ENCODE peak calls at places on chromosome 14, in eight cellular contexts. H is endothelial cell of umbilical vein, I is ovary, L is breast epithelium, V is esophagus squamous epithelium, F is heart left ventricle, U is stomach, N is transverse colon. D is an unnamed sample. For H3K27me3, the result is how much of the 10 kb centered on the place peaks cover.

GRCh38 chr14:61704554-61704953 is 9.2 kb downstream of the HIF1A start:
- DNase-seq in L (no peak), V (no peak), I (no peak), U (no peak), F (no peak), H (no peak), N (no peak), D (no peak)

GRCh38 chr14:95147597-95147996 is 9.7 kb downstream of the DICER1 start:
- DNase-seq in F (no peak), L (no peak), V (no peak), H (no peak), N (no peak), U (no peak), I (no peak), D (no peak)

GRCh38 chr14:68789002-68789797 is 3.7 kb downstream of the ZFP36L1 start:
- DNase-seq in I (peak), N (peak), L (peak), H (peak), V (peak), U (peak), F (peak), D (peak)

GRCh38 chr14:79809849-79810612 is 401.3 kb downstream of the DIO2 start:
- DNase-seq in V (no peak), L (no peak), F (no peak), I (no peak), H (no peak), U (no peak), N (peak), D (peak)

GRCh38 chr14:88937706-88938105 is 113.3 kb downstream of the TTC8 start:
- DNase-seq in L (no peak), F (no peak), N (no peak), I (no peak), V (no peak), H (no peak), U (no peak), D (no peak)

GRCh38 chr14:88168498-88169165 is 154.4 kb downstream of the KCNK10 start:
- DNase-seq in V (no peak), N (peak), I (no peak), U (peak), F (no peak), L (no peak), H (peak), D (no peak)

GRCh38 chr14:60665178-60665555 is 15.9 kb upstream of the SIX1 start:
- DNase-seq in L (no peak), N (no peak), I (no peak), V (no peak), F (no peak), U (no peak), H (no peak), D (peak)

GRCh38 chr14:69260246-69260978 is 454 bp downstream of the GALNT16 start:
- DNase-seq in V (no peak), N (no peak), U (no peak), L (no peak), F (no peak), H (peak), I (peak), D (no peak)

GRCh38 chr14:21025374-21026151 is 702 bp upstream of the NDRG2 start:
- DNase-seq in L (peak), N (peak), H (no peak), U (peak), V (no peak), I (peak), F (peak), D (peak)

GRCh38 chr14:39491134-39491541 is 58.9 kb upstream of the FBXO33 start:
- DNase-seq in F (no peak), V (no peak), L (no peak), U (no peak), I (no peak), H (peak), N (no peak), D (no peak)

GRCh38 chr14:70792939-70793338 is 16.4 kb downstream of the MAP3K9 start:
- DNase-seq in N (no peak), L (no peak), I (no peak), H (no peak), U (no peak), V (no peak), F (no peak), D (no peak)

GRCh38 chr14:95054346-95055280 is 102.7 kb downstream of the DICER1 start:
- DNase-seq in F (no peak), L (no peak), N (no peak), I (no peak), U (peak), V (no peak), H (no peak), D (no peak)

GRCh38 chr14:58455593-58456265 is 28.2 kb downstream of the KIAA0586 start:
- DNase-seq in F (no peak), I (no peak), H (no peak), V (no peak), N (no peak), L (no peak), U (no peak), D (no peak)

GRCh38 chr14:73783107-73783727 is 68.4 kb upstream of the PTGR2 start:
- DNase-seq in L (no peak), U (no peak), V (no peak), N (no peak), I (no peak), F (peak), H (no peak), D (no peak)

GRCh38 chr14:71235865-71236264 is 328.6 kb downstream of the PCNX1 start:
- DNase-seq in F (peak), U (no peak), H (peak), N (no peak), L (peak), V (no peak), I (no peak), D (no peak)

GRCh38 chr14:42110167-42110566 is 503.5 kb downstream of the LRFN5 start:
- DNase-seq in I (no peak), H (no peak), L (no peak), U (no peak), V (no peak), N (no peak), F (no peak), D (no peak)

GRCh38 chr14:34129927-34130552 is 179.2 kb upstream of the EGLN3 start:
- DNase-seq in U (no peak), L (no peak), I (no peak), F (no peak), N (no peak), V (no peak), H (no peak), D (no peak)

GRCh38 chr14:60089201-60089600 is 2.5 kb upstream of the PCNX4 start:
- DNase-seq in L (no peak), U (no peak), I (no peak), H (no peak), N (no peak), V (no peak), F (no peak), D (no peak)

GRCh38 chr14:79144891-79145290 is 974.7 kb downstream of the NRXN3 start:
- DNase-seq in L (no peak), H (no peak), N (no peak), F (no peak), U (no peak), I (no peak), V (no peak), D (no peak)

GRCh38 chr14:35632276-35633071 is 98.5 kb downstream of the INSM2 start:
- DNase-seq in V (no peak), N (no peak), F (no peak), H (no peak), L (no peak), U (no peak), I (no peak), D (no peak)

GRCh38 chr14:50633954-50634353 is 34.2 kb downstream of the SAV1 start:
- DNase-seq in N (no peak), L (no peak), V (no peak), H (no peak), I (no peak), F (no peak), U (no peak), D (no peak)

GRCh38 chr14:105855893-105856675 is 329.7 kb downstream of the TMEM121 start:
- DNase-seq in L (no peak), V (no peak), I (peak), U (no peak), F (no peak), N (peak), H (no peak), D (no peak)

GRCh38 chr14:44979740-44980346 is 17.9 kb downstream of the TOGARAM1 start:
- DNase-seq in V (no peak), F (peak), H (peak), I (peak), U (peak), N (no peak), L (no peak), D (peak)

GRCh38 chr14:92646952-92647461 is 101.4 kb downstream of the LGMN start:
- DNase-seq in L (no peak), N (peak), H (peak), I (no peak), V (no peak), U (no peak), F (no peak), D (peak)
- TF ChIP-seq CTCF in L (no peak), N (no peak), H (no peak), I (no peak), V (no peak), U (no peak), F (no peak), D (no peak)

GRCh38 chr14:77139540-77140342 is 1.9 kb downstream of the ZDHHC22 start:
- DNase-seq in N (peak), F (no peak), L (no peak), H (no peak), V (no peak), U (no peak), I (no peak), D (no peak)
- H3K27me3 ChIP-seq in N (half or more), F (half or more), L (under half), H (under half), V (under half), U (under half), I (under half), D (under half)

GRCh38 chr14:75282166-75282547 is 3.5 kb downstream of the FOS start:
- DNase-seq in L (no peak), N (peak), F (no peak), U (no peak), I (no peak), H (no peak), V (no peak), D (no peak)

GRCh38 chr14:75280448-75280830 is 1.8 kb downstream of the FOS start:
- DNase-seq in N (no peak), H (no peak), U (no peak), F (no peak), I (no peak), L (peak), V (no peak), D (no peak)

GRCh38 chr14:75281691-75282000 is 3.0 kb downstream of the FOS start:
- DNase-seq in U (no peak), V (no peak), F (no peak), H (no peak), I (no peak), L (no peak), N (no peak), D (no peak)

GRCh38 chr14:75279739-75280447 is 1.3 kb downstream of the FOS start:
- DNase-seq in H (no peak), F (peak), V (no peak), I (peak), L (peak), U (no peak), N (peak), D (no peak)

GRCh38 chr14:75280831-75281690 is 2.4 kb downstream of the FOS start:
- DNase-seq in N (peak), F (no peak), V (no peak), L (peak), U (no peak), I (peak), H (no peak), D (no peak)
- TF ChIP-seq POLR2A in N (peak), F (no peak), V (no peak), L (no peak), U (peak), I (no peak), H (no peak), D (no peak)

DNA sequence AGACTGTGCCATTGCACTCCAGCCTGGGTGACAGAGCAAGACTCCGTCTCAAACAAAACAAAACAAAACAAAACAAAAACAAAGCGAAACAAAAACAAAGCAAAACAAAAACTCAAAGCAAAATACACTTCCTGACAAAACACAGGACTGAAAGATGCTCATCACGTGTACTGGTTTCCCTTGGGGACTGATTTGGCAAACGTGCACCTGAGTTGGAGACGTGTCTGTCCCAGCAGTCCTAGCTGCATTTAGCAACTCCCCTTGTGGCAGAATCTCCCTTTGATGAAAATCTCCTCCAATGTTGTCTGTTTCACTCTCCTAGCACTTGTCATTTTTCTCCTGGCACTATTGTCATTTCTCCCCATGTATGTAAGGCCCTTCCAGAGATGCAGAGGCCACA is 6.8 kb upstream of the SLC24A4 start:
- DNase-seq in F (no peak), H (no peak), N (no peak), L (no peak), V (no peak), I (no peak), U (no peak), D (no peak)
- TF ChIP-seq CTCF in F (no peak), H (no peak), N (no peak), L (no peak), V (no peak), I (no peak), U (no peak), D (no peak)

GRCh38 chr14:99541677-99542470 is 60.7 kb downstream of the CCNK start:
- DNase-seq in V (no peak), N (no peak), L (no peak), I (no peak), H (peak), F (no peak), U (no peak), D (no peak)

GRCh38 chr14:99540196-99541032 is 59.2 kb downstream of the CCNK start:
- DNase-seq in N (no peak), F (no peak), L (no peak), V (no peak), H (no peak), I (no peak), U (no peak), D (no peak)

GRCh38 chr14:99539503-99539902 is 58.3 kb downstream of the CCNK start:
- DNase-seq in N (no peak), H (peak), I (no peak), V (no peak), U (no peak), L (no peak), F (no peak), D (no peak)

GRCh38 chr14:99542566-99542965 is 61.4 kb downstream of the CCNK start:
- DNase-seq in I (no peak), U (no peak), F (no peak), N (no peak), V (no peak), L (no peak), H (no peak), D (no peak)

GRCh38 chr14:99541211-99541610 is 60.0 kb downstream of the CCNK start:
- DNase-seq in U (no peak), I (no peak), F (no peak), H (no peak), L (no peak), V (no peak), N (no peak), D (no peak)
- H3K27me3 ChIP-seq in U (under half), I (under half), F (under half), H (under half), L (under half), V (under half), N (under half), D (under half)

GRCh38 chr14:54902143-54902520 is 494 bp downstream of the GCH1 start:
- DNase-seq in I (peak), U (peak), V (peak), H (no peak), F (peak), N (peak), L (peak), D (peak)
- TF ChIP-seq POLR2A in I (no peak), U (no peak), V (no peak), H (no peak), F (no peak), N (no peak), L (no peak), D (no peak)

GRCh38 chr14:22168092-22168955 is 420.7 kb downstream of the DAD1 start:
- DNase-seq in U (no peak), L (no peak), H (no peak), F (no peak), I (no peak), V (no peak), N (no peak), D (no peak)
- TF ChIP-seq CTCF in U (no peak), L (no peak), H (no peak), F (no peak), I (no peak), V (no peak), N (no peak), D (no peak)